ENCODE peak calls at places on chromosomes 2 and 18, in four cellular contexts. I is GM23338, A is PC-3, Y is K562. G is an unnamed sample.

GRCh38 chr18:58105908-58106673 is 62.1 kb downstream of the NEDD4L start:
- DNase-seq in Y (no peak), I (no peak), A (no peak), G (no peak)

GRCh38 chr2:180938419-180938818 is 42.0 kb upstream of the UBE2E3 start:
- DNase-seq in A (no peak), I (no peak), Y (no peak), G (no peak)

GRCh38 chr2:73985318-73986084 is 791 bp downstream of the TET3 start:
- DNase-seq in A (peak), I (peak), Y (peak), G (no peak)

GRCh38 chr2:190722825-190723224 is 73.9 kb downstream of the NAB1 start:
- DNase-seq in I (no peak), A (no peak), Y (no peak), G (no peak)

GRCh38 chr18:14086459-14087231 is 45.6 kb downstream of the ZNF519 start:
- DNase-seq in Y (peak), I (peak), A (peak), G (no peak)

GRCh38 chr2:164371916-164372315 is 249.4 kb downstream of the GRB14 start:
- DNase-seq in Y (no peak), A (peak), I (no peak), G (no peak)

GRCh38 chr2:42840760-42841159 is 48.4 kb upstream of the HAAO start:
- DNase-seq in A (no peak), I (no peak), Y (no peak), G (no peak)

GRCh38 chr2:8469709-8470493 is 212.0 kb upstream of the ID2 start:
- DNase-seq in I (no peak), Y (no peak), A (peak), G (no peak)

GRCh38 chr18:30491815-30492551 is 550.6 kb downstream of the DSC3 start:
- DNase-seq in Y (no peak), I (no peak), A (no peak), G (no peak)

GRCh38 chr2:171046056-171046560 is 114.6 kb downstream of the TLK1 start:
- DNase-seq in Y (no peak), A (no peak), I (peak), G (no peak)

GRCh38 chr18:57434177-57434535 is 1.0 kb upstream of the ONECUT2 start:
- DNase-seq in I (peak), Y (no peak), A (no peak), G (no peak)

GRCh38 chr2:18900691-18901113 is 311.3 kb upstream of the NT5C1B start:
- DNase-seq in I (no peak), Y (no peak), A (no peak), G (no peak)

GRCh38 chr2:164967349-164967748 is 12.0 kb upstream of the SLC38A11 start:
- DNase-seq in I (no peak), Y (no peak), A (no peak), G (no peak)

GRCh38 chr2:85794491-85795121 is 40.8 kb downstream of the ATOH8 start:
- DNase-seq in Y (no peak), I (no peak), A (no peak), G (no peak)

GRCh38 chr2:65177754-65178442 is 48.0 kb upstream of the RAB1A start:
- DNase-seq in Y (no peak), A (no peak), I (no peak), G (no peak)

GRCh38 chr2:187009483-187010239 is 160.7 kb upstream of the ZSWIM2 start:
- DNase-seq in Y (no peak), A (peak), I (no peak), G (no peak)

GRCh38 chr18:59737776-59738295 is 40.6 kb upstream of the CCBE1 start:
- DNase-seq in Y (no peak), I (no peak), A (no peak), G (no peak)

GRCh38 chr2:148998831-148999200 is 39.7 kb upstream of the LYPD6B start:
- DNase-seq in Y (no peak), A (no peak), I (no peak), G (no peak)

GRCh38 chr2:70472256-70472905 is 81.2 kb downstream of the TGFA start:
- DNase-seq in A (no peak), I (no peak), Y (no peak), G (no peak)

GRCh38 chr18:8351173-8351572 is 258.1 kb upstream of the RAB12 start:
- DNase-seq in Y (no peak), A (no peak), I (no peak), G (no peak)

GRCh38 chr2:241011296-241011600 is 12.8 kb downstream of the SNED1 start:
- DNase-seq in I (no peak), Y (no peak), A (no peak), G (no peak)

GRCh38 chr18:2480536-2480935 is 90.8 kb downstream of the METTL4 start:
- DNase-seq in I (no peak), Y (no peak), A (peak), G (no peak)

GRCh38 chr2:191646612-191646902 is 31.4 kb upstream of the NABP1 start:
- DNase-seq in A (peak), Y (no peak), I (no peak), G (no peak)

GRCh38 chr2:88603146-88603545 is 24.1 kb downstream of the EIF2AK3 start:
- DNase-seq in I (no peak), A (peak), Y (no peak), G (no peak)

GRCh38 chr2:54634564-54635511 is 88.6 kb upstream of the EML6 start:
- DNase-seq in A (no peak), I (peak), Y (no peak), G (no peak)

GRCh38 chr2:203591642-203592041 is 56.5 kb upstream of the RAPH1 start:
- DNase-seq in I (no peak), Y (no peak), A (no peak), G (no peak)

GRCh38 chr2:201130524-201131186 is 14.7 kb downstream of the CFLAR start:
- DNase-seq in A (peak), I (peak), Y (no peak), G (no peak)

GRCh38 chr18:13565228-13565627 is 161.1 kb downstream of the FAM210A start:
- DNase-seq in Y (no peak), I (no peak), A (no peak), G (no peak)

GRCh38 chr2:218984239-218985020 is 554 bp downstream of the FEV start:
- DNase-seq in I (peak), Y (no peak), A (peak), G (no peak)

GRCh38 chr2:218985325-218986091 is 524 bp upstream of the FEV start:
- DNase-seq in I (peak), A (no peak), Y (peak), G (no peak)

GRCh38 chr2:218988164-218988563 is 3.2 kb upstream of the FEV start:
- DNase-seq in I (no peak), Y (no peak), A (no peak), G (no peak)

GRCh38 chr2:218985021-218985324 is at the start of gene FEV:
- DNase-seq in I (no peak), Y (no peak), A (no peak), G (no peak)

DNA sequence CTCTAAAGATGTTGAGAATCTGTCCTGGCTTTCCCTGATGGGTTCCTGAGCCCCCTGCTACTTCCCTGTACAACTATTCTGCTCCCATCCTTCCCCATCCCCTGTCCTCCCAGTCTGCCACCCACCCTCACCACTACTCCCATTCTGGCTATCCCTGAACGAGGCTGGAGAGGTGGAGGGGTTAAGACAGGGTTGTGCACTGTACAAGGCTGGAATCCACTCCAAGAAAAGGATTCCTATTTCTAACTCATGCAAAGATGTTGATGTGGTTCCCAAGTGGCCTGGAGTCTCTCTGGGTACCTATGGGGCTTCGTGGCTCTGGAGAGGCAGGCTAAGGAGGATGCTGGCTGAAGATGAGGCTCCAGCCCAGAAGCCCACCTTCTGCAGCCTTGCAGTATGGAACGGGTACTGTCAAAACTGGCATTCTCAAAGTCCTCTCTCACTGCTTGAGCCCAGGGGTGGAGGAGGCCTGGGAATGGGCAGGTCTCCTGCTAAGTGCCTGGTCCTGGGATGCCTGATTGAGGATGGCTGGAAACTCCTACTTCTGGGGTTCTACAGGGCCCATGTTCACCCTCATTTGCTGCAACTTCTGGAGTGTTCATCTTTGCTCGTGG is 1.3 kb upstream of the FEV start:
- DNase-seq in I (no peak), Y (no peak), A (no peak), G (no peak)
- TF ChIP-seq EZH2 in I (peak), Y (no peak), A (no peak), G (no peak)

GRCh38 chr2:235608200-235608591 is 114.4 kb downstream of the AGAP1 start:
- DNase-seq in A (no peak), I (no peak), Y (no peak), G (no peak)
- H3K4me2 ChIP-seq in A (no peak), I (no peak), Y (no peak), G (no peak)

DNA sequence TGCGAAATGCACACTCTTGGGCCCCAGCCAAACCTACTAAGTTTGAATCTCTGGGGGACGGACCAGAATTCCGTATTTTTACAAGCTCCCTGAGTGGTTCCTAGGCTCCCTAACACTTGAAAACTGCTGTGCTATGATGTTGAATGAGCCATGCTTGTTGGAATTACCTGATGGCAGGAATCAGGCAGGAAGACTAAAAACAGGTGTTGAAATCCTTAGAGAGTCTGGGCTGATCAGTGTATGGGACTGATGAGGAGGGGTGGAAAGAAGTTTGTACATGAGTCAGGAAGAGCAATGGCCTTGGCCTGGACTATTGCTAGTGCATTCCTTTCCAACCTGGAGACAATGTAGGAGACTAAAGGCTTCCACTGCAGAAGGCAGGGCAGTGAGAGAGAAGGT is 24.9 kb upstream of the TMBIM1 start:
- DNase-seq in Y (no peak), A (no peak), I (no peak), G (no peak)
- TF ChIP-seq EZH2 in Y (no peak), A (no peak), I (no peak), G (no peak)

GRCh38 chr2:229914182-229914581 is 7.6 kb downstream of the TRIP12 start:
- DNase-seq in Y (no peak), A (no peak), I (no peak), G (no peak)

GRCh38 chr2:229909090-229909489 is 12.7 kb downstream of the TRIP12 start:
- DNase-seq in I (no peak), Y (no peak), A (no peak), G (no peak)

GRCh38 chr2:229910832-229911412 is 10.9 kb downstream of the TRIP12 start:
- DNase-seq in I (peak), A (peak), Y (no peak), G (no peak)

GRCh38 chr2:229905601-229906000 is 16.2 kb downstream of the TRIP12 start:
- DNase-seq in I (no peak), A (no peak), Y (no peak), G (no peak)

GRCh38 chr2:229910147-229910831 is 11.5 kb downstream of the TRIP12 start:
- DNase-seq in A (no peak), I (no peak), Y (no peak), G (no peak)
- H3K4me2 ChIP-seq in A (no peak), I (no peak), Y (no peak), G (no peak)

DNA sequence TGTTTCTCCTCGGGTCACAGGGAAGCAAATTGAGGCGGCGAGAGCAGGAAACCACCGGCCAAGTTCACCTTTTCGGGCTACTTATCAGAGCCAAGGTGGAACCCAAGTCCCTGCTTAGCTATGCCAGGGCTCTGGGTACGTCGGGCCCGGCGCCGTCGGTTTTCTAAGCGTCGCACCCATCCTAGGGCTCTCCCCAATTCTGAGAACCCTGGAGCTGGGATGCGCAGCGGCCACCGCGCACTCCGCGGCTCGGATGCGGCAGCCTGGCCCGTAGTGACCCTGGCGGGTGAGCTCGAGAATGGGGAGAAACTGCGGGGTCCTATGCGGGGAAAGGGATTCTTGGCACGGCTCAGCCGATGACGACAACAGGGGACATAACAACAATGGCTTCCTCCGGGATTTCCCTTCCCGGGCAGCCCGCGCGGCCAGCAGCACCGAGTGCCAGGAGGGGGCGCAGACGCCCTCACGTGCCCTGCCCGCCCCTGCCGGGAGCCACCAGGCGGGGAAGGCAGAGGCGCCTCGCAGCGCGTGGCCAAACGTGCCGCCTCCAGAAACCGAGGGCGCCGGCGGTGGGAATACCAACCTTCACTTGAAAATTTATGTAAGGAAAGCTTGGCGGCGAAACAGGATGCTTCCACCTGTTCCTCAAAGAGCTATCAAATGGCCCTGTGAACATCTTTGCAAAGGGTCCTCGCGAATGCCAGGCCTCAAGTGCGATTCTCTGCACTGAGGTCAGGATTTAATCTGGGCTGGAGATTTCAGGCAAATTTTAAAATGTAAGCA is 2.1 kb upstream of the SLC30A3 start:
- DNase-seq in Y (no peak), A (peak), I (peak), G (peak)
- TF ChIP-seq EZH2 in Y (no peak), A (no peak), I (peak), G (no peak)